ENCODE peak calls at places on chromosomes 12 and 14, in six cellular contexts. One of them, this sample, is unnamed.

GRCh38 chr12:102406033-102406584 is 74.3 kb downstream of the IGF1 start:
- DNase-seq in stimulated activated CD8-positive, alpha-beta memory T cell treated with anti-CD3 and anti-CD28 coated beads, Interleukin-2, amount 100 ng/mL, for 48 hours: no peak
- DNase-seq in mucosa of gallbladder: peak; percentile 42
- DNase-seq in lower leg skin: no peak
- DNase-seq in ovary: no peak
- DNase-seq in ACHN: no peak
- DNase-seq in this sample: peak; percentile 53

GRCh38 chr14:39219075-39219499 is 14.6 kb upstream of the MIA2 start:
- DNase-seq in stimulated activated CD8-positive, alpha-beta memory T cell treated with anti-CD3 and anti-CD28 coated beads, Interleukin-2, amount 100 ng/mL, for 48 hours: no peak
- DNase-seq in mucosa of gallbladder: no peak
- DNase-seq in lower leg skin: no peak
- DNase-seq in ovary: no peak
- DNase-seq in ACHN: no peak
- DNase-seq in this sample: no peak

GRCh38 chr12:20030847-20031246 is 337.5 kb upstream of the PDE3A start:
- DNase-seq in stimulated activated CD8-positive, alpha-beta memory T cell treated with anti-CD3 and anti-CD28 coated beads, Interleukin-2, amount 100 ng/mL, for 48 hours: no peak
- DNase-seq in mucosa of gallbladder: no peak
- DNase-seq in lower leg skin: no peak
- DNase-seq in ovary: no peak
- DNase-seq in ACHN: no peak
- DNase-seq in this sample: peak; percentile 22

GRCh38 chr12:116559080-116559329 is 176 bp upstream of the MAP1LC3B2 start:
- DNase-seq in stimulated activated CD8-positive, alpha-beta memory T cell treated with anti-CD3 and anti-CD28 coated beads, Interleukin-2, amount 100 ng/mL, for 48 hours: no peak
- DNase-seq in mucosa of gallbladder: no peak
- DNase-seq in lower leg skin: no peak
- DNase-seq in ovary: no peak
- DNase-seq in ACHN: no peak
- DNase-seq in this sample: no peak

GRCh38 chr12:104494816-104495158 is 38.0 kb downstream of the CHST11 start:
- DNase-seq in stimulated activated CD8-positive, alpha-beta memory T cell treated with anti-CD3 and anti-CD28 coated beads, Interleukin-2, amount 100 ng/mL, for 48 hours: no peak
- DNase-seq in mucosa of gallbladder: no peak
- DNase-seq in lower leg skin: no peak
- DNase-seq in ovary: no peak
- DNase-seq in ACHN: no peak
- DNase-seq in this sample: no peak

GRCh38 chr14:32077081-32078029 is at the start of gene ARHGAP5:
- DNase-seq in stimulated activated CD8-positive, alpha-beta memory T cell treated with anti-CD3 and anti-CD28 coated beads, Interleukin-2, amount 100 ng/mL, for 48 hours: peak; percentile 6
- DNase-seq in mucosa of gallbladder: peak; percentile 24
- DNase-seq in lower leg skin: peak; percentile 90
- DNase-seq in ovary: peak; percentile 49
- DNase-seq in ACHN: peak; percentile 29
- DNase-seq in this sample: no peak

GRCh38 chr14:93285048-93285447 is 47.8 kb downstream of the BTBD7 start:
- DNase-seq in stimulated activated CD8-positive, alpha-beta memory T cell treated with anti-CD3 and anti-CD28 coated beads, Interleukin-2, amount 100 ng/mL, for 48 hours: no peak
- DNase-seq in mucosa of gallbladder: no peak
- DNase-seq in lower leg skin: no peak
- DNase-seq in ovary: no peak
- DNase-seq in ACHN: peak; percentile 41
- DNase-seq in this sample: no peak

GRCh38 chr14:93936245-93936644 is 9.1 kb downstream of the FAM181A start:
- DNase-seq in stimulated activated CD8-positive, alpha-beta memory T cell treated with anti-CD3 and anti-CD28 coated beads, Interleukin-2, amount 100 ng/mL, for 48 hours: no peak
- DNase-seq in mucosa of gallbladder: no peak
- DNase-seq in lower leg skin: no peak
- DNase-seq in ovary: no peak
- DNase-seq in ACHN: peak; percentile 29
- DNase-seq in this sample: no peak

GRCh38 chr12:64086946-64087345 is 135.2 kb downstream of the KICS2 start:
- DNase-seq in stimulated activated CD8-positive, alpha-beta memory T cell treated with anti-CD3 and anti-CD28 coated beads, Interleukin-2, amount 100 ng/mL, for 48 hours: no peak
- DNase-seq in mucosa of gallbladder: no peak
- DNase-seq in lower leg skin: no peak
- DNase-seq in ovary: no peak
- DNase-seq in ACHN: no peak
- DNase-seq in this sample: no peak

GRCh38 chr12:68733661-68734071 is 12.3 kb upstream of the SLC35E3 start:
- DNase-seq in stimulated activated CD8-positive, alpha-beta memory T cell treated with anti-CD3 and anti-CD28 coated beads, Interleukin-2, amount 100 ng/mL, for 48 hours: no peak
- DNase-seq in mucosa of gallbladder: no peak
- DNase-seq in lower leg skin: no peak
- DNase-seq in ovary: no peak
- DNase-seq in ACHN: peak; percentile 35
- DNase-seq in this sample: no peak

GRCh38 chr14:51094901-51095853 is at the start of gene TRIM9:
- DNase-seq in stimulated activated CD8-positive, alpha-beta memory T cell treated with anti-CD3 and anti-CD28 coated beads, Interleukin-2, amount 100 ng/mL, for 48 hours: peak; percentile 88
- DNase-seq in mucosa of gallbladder: peak; percentile 94
- DNase-seq in lower leg skin: peak; percentile 98
- DNase-seq in ovary: peak; percentile 96
- DNase-seq in ACHN: peak; percentile 98
- DNase-seq in this sample: peak; percentile 94

GRCh38 chr12:52720487-52720886 is 17.2 kb upstream of the KRT77 start:
- DNase-seq in stimulated activated CD8-positive, alpha-beta memory T cell treated with anti-CD3 and anti-CD28 coated beads, Interleukin-2, amount 100 ng/mL, for 48 hours: no peak
- DNase-seq in mucosa of gallbladder: no peak
- DNase-seq in lower leg skin: no peak
- DNase-seq in ovary: no peak
- DNase-seq in ACHN: no peak
- DNase-seq in this sample: no peak

GRCh38 chr12:98893601-98894411 is 248.7 kb downstream of the APAF1 start:
- DNase-seq in stimulated activated CD8-positive, alpha-beta memory T cell treated with anti-CD3 and anti-CD28 coated beads, Interleukin-2, amount 100 ng/mL, for 48 hours: no peak
- DNase-seq in mucosa of gallbladder: no peak
- DNase-seq in lower leg skin: no peak
- DNase-seq in ovary: no peak
- DNase-seq in ACHN: no peak
- DNase-seq in this sample: no peak

GRCh38 chr14:51068268-51068667 is 26.6 kb downstream of the TRIM9 start:
- DNase-seq in stimulated activated CD8-positive, alpha-beta memory T cell treated with anti-CD3 and anti-CD28 coated beads, Interleukin-2, amount 100 ng/mL, for 48 hours: no peak
- DNase-seq in mucosa of gallbladder: no peak
- DNase-seq in lower leg skin: no peak
- DNase-seq in ovary: no peak
- DNase-seq in ACHN: no peak
- DNase-seq in this sample: no peak

GRCh38 chr14:50093496-50093895 is 22.9 kb downstream of the VCPKMT start:
- DNase-seq in stimulated activated CD8-positive, alpha-beta memory T cell treated with anti-CD3 and anti-CD28 coated beads, Interleukin-2, amount 100 ng/mL, for 48 hours: no peak
- DNase-seq in mucosa of gallbladder: no peak
- DNase-seq in lower leg skin: no peak
- DNase-seq in ovary: no peak
- DNase-seq in ACHN: no peak
- DNase-seq in this sample: no peak

GRCh38 chr14:35046751-35047536 is 872 bp downstream of the FAM177A1 start:
- DNase-seq in stimulated activated CD8-positive, alpha-beta memory T cell treated with anti-CD3 and anti-CD28 coated beads, Interleukin-2, amount 100 ng/mL, for 48 hours: peak; percentile 27
- DNase-seq in mucosa of gallbladder: peak; percentile 46
- DNase-seq in lower leg skin: peak; percentile 89
- DNase-seq in ovary: no peak
- DNase-seq in ACHN: peak; percentile 47
- DNase-seq in this sample: no peak

GRCh38 chr12:93591137-93591868 is 18.8 kb downstream of the SOCS2 start:
- DNase-seq in stimulated activated CD8-positive, alpha-beta memory T cell treated with anti-CD3 and anti-CD28 coated beads, Interleukin-2, amount 100 ng/mL, for 48 hours: no peak
- DNase-seq in mucosa of gallbladder: peak; percentile 74
- DNase-seq in lower leg skin: peak; percentile 95
- DNase-seq in ovary: peak; percentile 41
- DNase-seq in ACHN: peak; percentile 85
- DNase-seq in this sample: peak; percentile 67

GRCh38 chr12:51434305-51434704 is 9.7 kb downstream of the SLC4A8 start:
- DNase-seq in stimulated activated CD8-positive, alpha-beta memory T cell treated with anti-CD3 and anti-CD28 coated beads, Interleukin-2, amount 100 ng/mL, for 48 hours: no peak
- DNase-seq in mucosa of gallbladder: no peak
- DNase-seq in lower leg skin: no peak
- DNase-seq in ovary: no peak
- DNase-seq in ACHN: no peak
- DNase-seq in this sample: no peak

This sample was measured in pancreas.